ENCODE peak calls at places on chromosomes 12 and 14, in six cellular contexts. One of them, this sample, is unnamed.

GRCh38 chr12:127629066-127629820 is 637.7 kb upstream of the TMEM132C start:
- DNase-seq in K562: no peak
- DNase-seq in GM12878: no peak
- DNase-seq in SK-N-SH: no peak
- DNase-seq in HepG2: no peak
- DNase-seq in H1: no peak
- DNase-seq in this sample: no peak

GRCh38 chr12:56581418-56582145 is 48.5 kb downstream of the BAZ2A start:
- DNase-seq in K562: peak; percentile 52
- DNase-seq in GM12878: peak; percentile 35
- DNase-seq in SK-N-SH: no peak
- DNase-seq in HepG2: peak; percentile 54
- DNase-seq in H1: no peak
- DNase-seq in this sample: no peak

GRCh38 chr12:132390287-132391076 is 61.1 kb upstream of the GALNT9 start:
- DNase-seq in K562: no peak
- DNase-seq in GM12878: no peak
- DNase-seq in SK-N-SH: no peak
- DNase-seq in HepG2: no peak
- DNase-seq in H1: no peak
- DNase-seq in this sample: no peak

GRCh38 chr12:25950329-25951115 is 8.0 kb upstream of the RASSF8 start:
- DNase-seq in K562: no peak
- DNase-seq in GM12878: no peak
- DNase-seq in SK-N-SH: no peak
- DNase-seq in HepG2: no peak
- DNase-seq in H1: no peak
- DNase-seq in this sample: no peak

GRCh38 chr14:101363261-101363555 is 198.1 kb upstream of the DIO3 start:
- DNase-seq in K562: no peak
- DNase-seq in GM12878: no peak
- DNase-seq in SK-N-SH: no peak
- DNase-seq in HepG2: no peak
- DNase-seq in H1: no peak
- DNase-seq in this sample: no peak

GRCh38 chr12:27531916-27532315 is 7.9 kb downstream of the PPFIBP1 start:
- DNase-seq in K562: no peak
- DNase-seq in GM12878: no peak
- DNase-seq in SK-N-SH: no peak
- DNase-seq in HepG2: no peak
- DNase-seq in H1: no peak
- DNase-seq in this sample: no peak

GRCh38 chr12:57370696-57371095 is 60.1 kb downstream of the R3HDM2 start:
- DNase-seq in K562: no peak
- DNase-seq in GM12878: no peak
- DNase-seq in SK-N-SH: no peak
- DNase-seq in HepG2: no peak
- DNase-seq in H1: no peak
- DNase-seq in this sample: no peak

GRCh38 chr14:68633131-68633991 is 159.5 kb downstream of the ZFP36L1 start:
- DNase-seq in K562: no peak
- DNase-seq in GM12878: no peak
- DNase-seq in SK-N-SH: no peak
- DNase-seq in HepG2: no peak
- DNase-seq in H1: peak; percentile 38
- DNase-seq in this sample: no peak

GRCh38 chr14:73264080-73264895 is 27.0 kb downstream of the PAPLN start:
- DNase-seq in K562: no peak
- DNase-seq in GM12878: no peak
- DNase-seq in SK-N-SH: peak; percentile 40
- DNase-seq in HepG2: no peak
- DNase-seq in H1: no peak
- DNase-seq in this sample: no peak

GRCh38 chr12:65821336-65821735 is 2.9 kb upstream of the HMGA2 start:
- DNase-seq in K562: no peak
- DNase-seq in GM12878: no peak
- DNase-seq in SK-N-SH: no peak
- DNase-seq in HepG2: no peak
- DNase-seq in H1: no peak
- DNase-seq in this sample: no peak

GRCh38 chr14:104894331-104895206 is 29.5 kb downstream of the CEP170B start:
- DNase-seq in K562: no peak
- DNase-seq in GM12878: no peak
- DNase-seq in SK-N-SH: peak; percentile 44
- DNase-seq in HepG2: no peak
- DNase-seq in H1: peak; percentile 46
- DNase-seq in this sample: no peak

GRCh38 chr12:46266382-46266791 is 2.5 kb downstream of the SLC38A1 start:
- DNase-seq in K562: peak; percentile 36
- DNase-seq in GM12878: no peak
- DNase-seq in SK-N-SH: peak; percentile 41
- DNase-seq in HepG2: no peak
- DNase-seq in H1: no peak
- DNase-seq in this sample: peak; percentile 46

GRCh38 chr14:32073537-32074189 is 3.4 kb upstream of the ARHGAP5 start:
- DNase-seq in K562: peak; percentile 41
- DNase-seq in GM12878: peak; percentile 36
- DNase-seq in SK-N-SH: peak; percentile 61
- DNase-seq in HepG2: peak; percentile 94
- DNase-seq in H1: no peak
- DNase-seq in this sample: peak; percentile 71

GRCh38 chr12:56804684-56805083 is 41.6 kb downstream of the HSD17B6 start:
- DNase-seq in K562: no peak
- DNase-seq in GM12878: no peak
- DNase-seq in SK-N-SH: no peak
- DNase-seq in HepG2: no peak
- DNase-seq in H1: no peak
- DNase-seq in this sample: no peak

GRCh38 chr14:50943943-50944646 is at the start of gene PYGL:
- DNase-seq in K562: peak; percentile 68
- DNase-seq in GM12878: no peak
- DNase-seq in SK-N-SH: peak; percentile 84
- DNase-seq in HepG2: peak; percentile 55
- DNase-seq in H1: peak; percentile 88
- DNase-seq in this sample: peak; percentile 65

GRCh38 chr12:101670007-101670671 is 27.3 kb upstream of the CHPT1 start:
- DNase-seq in K562: peak; percentile 39
- DNase-seq in GM12878: no peak
- DNase-seq in SK-N-SH: peak; percentile 19
- DNase-seq in HepG2: peak; percentile 66
- DNase-seq in H1: no peak
- DNase-seq in this sample: peak; percentile 69

GRCh38 chr14:63725786-63726185 is 2.1 kb downstream of the SGPP1 start:
- DNase-seq in K562: no peak
- DNase-seq in GM12878: no peak
- DNase-seq in SK-N-SH: peak; percentile 16
- DNase-seq in HepG2: no peak
- DNase-seq in H1: no peak
- DNase-seq in this sample: no peak

GRCh38 chr14:91582761-91583160 is 72.7 kb upstream of the PPP4R3A start:
- DNase-seq in K562: no peak
- DNase-seq in GM12878: no peak
- DNase-seq in SK-N-SH: no peak
- DNase-seq in HepG2: no peak
- DNase-seq in H1: no peak
- DNase-seq in this sample: no peak

GRCh38 chr12:116400671-116401357 is 123.3 kb upstream of the MED13L start:
- DNase-seq in K562: no peak
- DNase-seq in GM12878: no peak
- DNase-seq in SK-N-SH: no peak
- DNase-seq in HepG2: no peak
- DNase-seq in H1: no peak
- DNase-seq in this sample: no peak

GRCh38 chr12:75933136-75933535 is 98.4 kb downstream of the PHLDA1 start:
- DNase-seq in K562: no peak
- DNase-seq in GM12878: no peak
- DNase-seq in SK-N-SH: no peak
- DNase-seq in HepG2: no peak
- DNase-seq in H1: no peak
- DNase-seq in this sample: peak; percentile 70

GRCh38 chr12:122955151-122955550 is 11.1 kb downstream of the ABCB9 start:
- DNase-seq in K562: no peak
- DNase-seq in GM12878: no peak
- DNase-seq in SK-N-SH: peak; percentile 3
- DNase-seq in HepG2: no peak
- DNase-seq in H1: no peak
- DNase-seq in this sample: no peak

GRCh38 chr12:55705802-55706402 is 1.8 kb downstream of the ITGA7 start:
- DNase-seq in K562: peak; percentile 77
- DNase-seq in GM12878: no peak
- DNase-seq in SK-N-SH: no peak
- DNase-seq in HepG2: no peak
- DNase-seq in H1: peak; percentile 72
- DNase-seq in this sample: peak; percentile 27

GRCh38 chr12:5022465-5023061 is 21.1 kb upstream of the KCNA5 start:
- DNase-seq in K562: peak; percentile 67
- DNase-seq in GM12878: no peak
- DNase-seq in SK-N-SH: peak; percentile 70
- DNase-seq in HepG2: peak; percentile 28
- DNase-seq in H1: peak; percentile 69
- DNase-seq in this sample: peak; percentile 66

GRCh38 chr12:82517027-82517426 is 158.7 kb downstream of the METTL25 start:
- DNase-seq in K562: no peak
- DNase-seq in GM12878: no peak
- DNase-seq in SK-N-SH: peak; percentile 1
- DNase-seq in HepG2: peak; percentile 17
- DNase-seq in H1: no peak
- DNase-seq in this sample: no peak

GRCh38 chr14:65352964-65353530 is 59.5 kb upstream of the FUT8 start:
- DNase-seq in K562: no peak
- DNase-seq in GM12878: no peak
- DNase-seq in SK-N-SH: no peak
- DNase-seq in HepG2: no peak
- DNase-seq in H1: no peak
- DNase-seq in this sample: peak; percentile 47

GRCh38 chr14:34064349-34064748 is 113.5 kb upstream of the EGLN3 start:
- DNase-seq in K562: no peak
- DNase-seq in GM12878: no peak
- DNase-seq in SK-N-SH: no peak
- DNase-seq in HepG2: no peak
- DNase-seq in H1: no peak
- DNase-seq in this sample: no peak

GRCh38 chr14:105914738-105915385 is 388.5 kb downstream of the TMEM121 start:
- DNase-seq in K562: no peak
- DNase-seq in GM12878: no peak
- DNase-seq in SK-N-SH: no peak
- DNase-seq in HepG2: no peak
- DNase-seq in H1: no peak
- DNase-seq in this sample: no peak

GRCh38 chr12:117875652-117876491 is 92.9 kb downstream of the KSR2 start:
- DNase-seq in K562: no peak
- DNase-seq in GM12878: no peak
- DNase-seq in SK-N-SH: peak; percentile 33
- DNase-seq in HepG2: no peak
- DNase-seq in H1: peak; percentile 85
- DNase-seq in this sample: no peak

GRCh38 chr12:80636832-80637231 is 70.6 kb upstream of the MYF6 start:
- DNase-seq in K562: no peak
- DNase-seq in GM12878: no peak
- DNase-seq in SK-N-SH: no peak
- DNase-seq in HepG2: no peak
- DNase-seq in H1: no peak
- DNase-seq in this sample: no peak

DNA sequence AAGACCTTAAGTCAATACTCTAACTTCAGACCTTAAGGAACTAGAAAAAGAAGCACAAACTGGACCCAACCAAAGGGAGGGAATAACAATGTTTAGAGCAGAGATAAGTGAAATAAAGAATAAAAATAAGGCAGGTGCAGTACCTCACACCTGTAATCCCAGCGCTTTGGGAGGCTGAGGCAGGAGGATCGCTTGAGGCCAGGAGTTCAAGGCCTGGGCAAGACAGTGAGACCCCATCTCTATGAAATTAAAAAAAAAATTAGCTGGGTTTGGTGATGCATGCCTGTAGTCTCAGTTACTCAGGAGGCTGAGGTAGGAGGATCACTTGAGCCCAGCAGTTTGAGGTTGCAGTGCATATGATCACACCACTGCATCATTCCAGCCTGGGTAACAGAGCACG is 9.1 kb downstream of the TFCP2 start:
- DNase-seq in K562: no peak
- DNase-seq in GM12878: no peak
- DNase-seq in SK-N-SH: no peak
- DNase-seq in HepG2: no peak
- DNase-seq in H1: no peak
- DNase-seq in this sample: no peak
- TF ChIP-seq CHD2 in K562: no peak
- TF ChIP-seq CHD2 in GM12878: no peak
- TF ChIP-seq CHD2 in SK-N-SH: no peak
- TF ChIP-seq CHD2 in HepG2: no peak
- TF ChIP-seq CHD2 in H1: no peak
- TF ChIP-seq CHD2 in this sample: no peak

GRCh38 chr12:89525002-89525823 is 617 bp upstream of the GALNT4 start:
- DNase-seq in K562: peak; percentile 46
- DNase-seq in GM12878: no peak
- DNase-seq in SK-N-SH: peak; percentile 73
- DNase-seq in HepG2: peak; percentile 17
- DNase-seq in H1: peak; percentile 78
- DNase-seq in this sample: peak; percentile 50
- TF ChIP-seq CHD2 in K562: no peak
- TF ChIP-seq CHD2 in GM12878: no peak
- TF ChIP-seq CHD2 in SK-N-SH: no peak
- TF ChIP-seq CHD2 in HepG2: no peak
- TF ChIP-seq CHD2 in H1: no peak
- TF ChIP-seq CHD2 in this sample: no peak

GRCh38 chr12:103503546-103504480 is 8.0 kb upstream of the C12orf42 start:
- DNase-seq in K562: no peak
- DNase-seq in GM12878: no peak
- DNase-seq in SK-N-SH: peak; percentile 54
- DNase-seq in HepG2: peak; percentile 13
- DNase-seq in H1: peak; percentile 76
- DNase-seq in this sample: peak; percentile 34
- TF ChIP-seq CHD2 in K562: no peak
- TF ChIP-seq CHD2 in GM12878: peak; percentile 27
- TF ChIP-seq CHD2 in SK-N-SH: no peak
- TF ChIP-seq CHD2 in HepG2: no peak
- TF ChIP-seq CHD2 in H1: no peak
- TF ChIP-seq CHD2 in this sample: no peak

DNA sequence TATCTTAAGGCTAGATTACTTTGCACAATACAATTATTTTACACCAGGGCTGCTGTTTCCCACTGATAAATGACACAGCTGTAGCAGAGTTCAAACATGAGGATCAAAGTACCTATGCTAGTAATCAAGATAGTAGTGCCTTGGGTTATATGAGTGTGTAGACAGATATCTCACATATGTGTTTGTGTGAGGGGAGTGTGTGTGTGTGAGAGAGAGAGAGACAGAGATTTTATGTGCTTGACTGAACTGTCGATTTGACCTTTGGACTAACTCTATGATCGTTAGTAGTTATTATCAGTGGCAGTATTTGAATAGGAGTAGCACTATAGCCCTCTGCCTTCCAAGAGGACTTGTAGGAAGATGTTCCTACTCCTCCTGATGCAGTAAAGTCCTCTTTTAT is 15.5 kb downstream of the PLEKHA5 start:
- DNase-seq in K562: no peak
- DNase-seq in GM12878: no peak
- DNase-seq in SK-N-SH: no peak
- DNase-seq in HepG2: peak; percentile 58
- DNase-seq in H1: no peak
- DNase-seq in this sample: no peak
- TF ChIP-seq CHD2 in K562: no peak
- TF ChIP-seq CHD2 in GM12878: no peak
- TF ChIP-seq CHD2 in SK-N-SH: no peak
- TF ChIP-seq CHD2 in HepG2: no peak
- TF ChIP-seq CHD2 in H1: no peak
- TF ChIP-seq CHD2 in this sample: no peak